ENCODE peak calls at places on chromosome 2, in six cellular contexts. C, I, S, B, N and K are unnamed samples.

GRCh38 chr2:46387292-46387691 is 90.1 kb downstream of the EPAS1 start:
- DNase-seq in C (no peak), I (no peak), S (no peak), B (no peak), N (no peak), K (no peak)

GRCh38 chr2:38037757-38038615 is 38.0 kb downstream of the CYP1B1 start:
- DNase-seq in C (peak), I (peak), S (no peak), B (no peak), N (no peak), K (no peak)

GRCh38 chr2:197311521-197312033 is 997 bp upstream of the ANKRD44 start:
- DNase-seq in C (no peak), I (no peak), S (no peak), B (no peak), N (no peak), K (no peak)

GRCh38 chr2:43774617-43775016 is 778 bp downstream of the DYNC2LI1 start:
- DNase-seq in C (no peak), I (no peak), S (no peak), B (no peak), N (no peak), K (no peak)

GRCh38 chr2:212109217-212109616 is 429.4 kb downstream of the ERBB4 start:
- DNase-seq in C (no peak), I (no peak), S (no peak), B (no peak), N (no peak), K (no peak)

GRCh38 chr2:120461546-120462537 is 115.9 kb downstream of the INHBB start:
- DNase-seq in C (no peak), I (no peak), S (no peak), B (no peak), N (no peak), K (no peak)

GRCh38 chr2:64311948-64312621 is 141.9 kb upstream of the LGALSL start:
- DNase-seq in C (peak), I (peak), S (no peak), B (no peak), N (no peak), K (peak)

GRCh38 chr2:109478906-109479493 is 134.8 kb downstream of the SEPTIN10 start:
- DNase-seq in C (no peak), I (no peak), S (no peak), B (no peak), N (no peak), K (no peak)

GRCh38 chr2:2572393-2573204 is 241.5 kb upstream of the MYT1L start:
- DNase-seq in C (no peak), I (no peak), S (no peak), B (no peak), N (no peak), K (no peak)

GRCh38 chr2:235026649-235027557 is 75.1 kb downstream of the SH3BP4 start:
- DNase-seq in C (no peak), I (peak), S (no peak), B (no peak), N (no peak), K (peak)

GRCh38 chr2:222214885-222215284 is 83.9 kb downstream of the PAX3 start:
- DNase-seq in C (no peak), I (no peak), S (no peak), B (no peak), N (no peak), K (no peak)

GRCh38 chr2:126634273-126634861 is 21.6 kb upstream of the GYPC start:
- DNase-seq in C (peak), I (no peak), S (no peak), B (peak), N (no peak), K (peak)

GRCh38 chr2:145032791-145033190 is 512.9 kb upstream of the ZEB2 start:
- DNase-seq in C (no peak), I (no peak), S (no peak), B (no peak), N (no peak), K (no peak)